ENCODE peak calls at places on chromosome 13, in nine cellular contexts. Q, O, G, T, C, K, I, Z and U are unnamed samples.

GRCh38 chr13:42990147-42990990 is 1.7 kb downstream of the EPSTI1 start:
- DNase-seq in Q (no peak), O (no peak), G (no peak), T (no peak), C (no peak), K (no peak), I (no peak), Z (no peak), U (no peak)

GRCh38 chr13:73167046-73167820 is 108.4 kb downstream of the KLF5 start:
- DNase-seq in Q (peak), O (no peak), G (no peak), T (no peak), C (no peak), K (no peak), I (no peak), Z (no peak), U (no peak)

GRCh38 chr13:23701646-23702045 is 131.4 kb downstream of the TNFRSF19 start:
- DNase-seq in Q (no peak), O (no peak), G (no peak), T (no peak), C (no peak), K (no peak), I (no peak), Z (peak), U (no peak)

GRCh38 chr13:33367931-33368330 is 82.4 kb upstream of the STARD13 start:
- DNase-seq in Q (no peak), O (no peak), G (no peak), T (no peak), C (no peak), K (no peak), I (no peak), Z (no peak), U (no peak)

GRCh38 chr13:110281736-110282135 is 25.2 kb downstream of the COL4A1 start:
- DNase-seq in Q (no peak), O (no peak), G (no peak), T (no peak), C (no peak), K (no peak), I (no peak), Z (peak), U (no peak)

GRCh38 chr13:72397265-72397664 is 330.2 kb downstream of the MZT1 start:
- DNase-seq in Q (no peak), O (no peak), G (no peak), T (peak), C (no peak), K (no peak), I (no peak), Z (no peak), U (no peak)

GRCh38 chr13:46179576-46180368 is 2.2 kb downstream of the LCP1 start:
- DNase-seq in Q (no peak), O (no peak), G (peak), T (no peak), C (peak), K (no peak), I (no peak), Z (peak), U (no peak)

GRCh38 chr13:40982772-40983171 is 36.3 kb downstream of the ELF1 start:
- DNase-seq in Q (no peak), O (no peak), G (peak), T (no peak), C (peak), K (no peak), I (no peak), Z (no peak), U (no peak)

GRCh38 chr13:31042501-31043165 is 110.2 kb downstream of the TEX26 start:
- DNase-seq in Q (no peak), O (no peak), G (no peak), T (no peak), C (no peak), K (no peak), I (no peak), Z (peak), U (no peak)

GRCh38 chr13:25874907-25875306 is 176.9 kb downstream of the SHISA2 start:
- DNase-seq in Q (no peak), O (no peak), G (peak), T (no peak), C (peak), K (no peak), I (no peak), Z (no peak), U (no peak)

GRCh38 chr13:90447735-90448103 is 899.8 kb upstream of the MIR17HG start:
- DNase-seq in Q (peak), O (no peak), G (no peak), T (peak), C (no peak), K (peak), I (no peak), Z (no peak), U (no peak)